ENCODE peak calls at places on chromosomes 3 and 15, in four cellular contexts. G, D, N and P are unnamed samples.

GRCh38 chr15:41161336-41161735 is 45.3 kb upstream of the INO80 start:
- DNase-seq in D (no peak), N (no peak), G (no peak), P (peak)

GRCh38 chr3:52827866-52828376 is 2.6 kb downstream of the ITIH4 start:
- DNase-seq in N (no peak), G (no peak), D (no peak), P (no peak)

GRCh38 chr3:185063431-185063830 is 89.4 kb downstream of the C3orf70 start:
- DNase-seq in D (no peak), G (peak), N (no peak), P (no peak)

GRCh38 chr3:195907730-195908438 is 467 bp downstream of the TNK2 start:
- DNase-seq in N (no peak), D (no peak), G (peak), P (no peak)

GRCh38 chr3:56930706-56931105 is 129.0 kb upstream of the ARHGEF3 start:
- DNase-seq in G (no peak), N (no peak), D (no peak), P (no peak)

GRCh38 chr3:119662604-119663377 is 2.4 kb upstream of the POPDC2 start:
- DNase-seq in N (no peak), D (peak), G (no peak), P (peak)

GRCh38 chr3:140276698-140277097 is 341.7 kb downstream of the CLSTN2 start:
- DNase-seq in G (peak), D (no peak), N (peak), P (peak)

GRCh38 chr3:172159962-172160538 is 120.7 kb downstream of the FNDC3B start:
- DNase-seq in N (no peak), D (peak), G (no peak), P (peak)

GRCh38 chr3:24470277-24470676 is 24.4 kb downstream of the THRB start:
- DNase-seq in N (no peak), G (no peak), D (no peak), P (no peak)

GRCh38 chr3:9951126-9951525 is 1.1 kb downstream of the PRRT3 start:
- DNase-seq in N (no peak), D (no peak), G (no peak), P (no peak)

GRCh38 chr3:50125541-50126286 is 29.4 kb upstream of the SEMA3F start:
- DNase-seq in D (no peak), N (no peak), G (no peak), P (no peak)

GRCh38 chr3:102225407-102226132 is 209.2 kb upstream of the ZPLD1 start:
- DNase-seq in N (no peak), G (peak), D (peak), P (peak)

GRCh38 chr3:32480596-32480995 is 22.1 kb downstream of the CMTM6 start:
- DNase-seq in D (no peak), N (no peak), G (no peak), P (peak)

GRCh38 chr15:84793431-84793830 is 23.7 kb upstream of the ALPK3 start:
- DNase-seq in D (no peak), N (no peak), G (no peak), P (no peak)

GRCh38 chr15:95021816-95022215 is 790.5 kb downstream of the MCTP2 start:
- DNase-seq in D (no peak), G (no peak), N (no peak), P (no peak)

GRCh38 chr15:79602731-79603130 is 170.6 kb downstream of the MINAR1 start:
- DNase-seq in N (no peak), G (no peak), D (no peak), P (no peak)

GRCh38 chr15:59379524-59379923 is 6.9 kb upstream of the MYO1E start:
- DNase-seq in N (no peak), G (no peak), D (no peak), P (no peak)

GRCh38 chr3:99783009-99783573 is 34.6 kb upstream of the CMSS1 start:
- DNase-seq in N (no peak), D (peak), G (no peak), P (peak)

GRCh38 chr3:129461022-129461421 is 21.0 kb downstream of the IFT122 start:
- DNase-seq in D (peak), G (no peak), N (no peak), P (peak)

GRCh38 chr3:120145498-120146285 is 51.4 kb upstream of the GSK3B start:
- DNase-seq in G (no peak), N (no peak), D (peak), P (peak)

GRCh38 chr3:101195951-101196713 is 124.2 kb downstream of the IMPG2 start:
- DNase-seq in D (peak), G (peak), N (peak), P (peak)